ENCODE peak calls at places on chromosomes 16 and 17, in seven cellular contexts. One of them, this sample, is unnamed.

GRCh38 chr17:20266806-20267458 is 200.4 kb downstream of the LGALS9B start:
- DNase-seq in effector memory CD4-positive, alpha-beta T cell: no peak
- DNase-seq in mesenchymal stem cell: no peak
- DNase-seq in A549: no peak
- DNase-seq in neural progenitor cell: no peak
- DNase-seq in CD8-positive, alpha-beta memory T cell: no peak
- DNase-seq in uterus: no peak
- DNase-seq in this sample: no peak

GRCh38 chr17:69471406-69471805 is 56.9 kb downstream of the MAP2K6 start:
- DNase-seq in effector memory CD4-positive, alpha-beta T cell: no peak
- DNase-seq in mesenchymal stem cell: no peak
- DNase-seq in A549: no peak
- DNase-seq in neural progenitor cell: no peak
- DNase-seq in CD8-positive, alpha-beta memory T cell: no peak
- DNase-seq in uterus: no peak
- DNase-seq in this sample: no peak

GRCh38 chr17:22703786-22704441 is 1011.6 kb downstream of the KCNJ18 start:
- DNase-seq in effector memory CD4-positive, alpha-beta T cell: no peak
- DNase-seq in mesenchymal stem cell: no peak
- DNase-seq in A549: peak; percentile 31
- DNase-seq in neural progenitor cell: no peak
- DNase-seq in CD8-positive, alpha-beta memory T cell: no peak
- DNase-seq in uterus: no peak
- DNase-seq in this sample: no peak

GRCh38 chr17:56914641-56915263 is 903 bp upstream of the TRIM25 start:
- DNase-seq in effector memory CD4-positive, alpha-beta T cell: no peak
- DNase-seq in mesenchymal stem cell: no peak
- DNase-seq in A549: no peak
- DNase-seq in neural progenitor cell: no peak
- DNase-seq in CD8-positive, alpha-beta memory T cell: no peak
- DNase-seq in uterus: no peak
- DNase-seq in this sample: no peak

GRCh38 chr17:83085103-83085502 is 5.7 kb downstream of the METRNL start:
- DNase-seq in effector memory CD4-positive, alpha-beta T cell: no peak
- DNase-seq in mesenchymal stem cell: no peak
- DNase-seq in A549: no peak
- DNase-seq in neural progenitor cell: no peak
- DNase-seq in CD8-positive, alpha-beta memory T cell: no peak
- DNase-seq in uterus: no peak
- DNase-seq in this sample: no peak

GRCh38 chr17:45672301-45672700 is 111.8 kb upstream of the CRHR1 start:
- DNase-seq in effector memory CD4-positive, alpha-beta T cell: no peak
- DNase-seq in mesenchymal stem cell: no peak
- DNase-seq in A549: no peak
- DNase-seq in neural progenitor cell: no peak
- DNase-seq in CD8-positive, alpha-beta memory T cell: no peak
- DNase-seq in uterus: no peak
- DNase-seq in this sample: no peak

GRCh38 chr16:535446-536405 is 8.2 kb downstream of the CAPN15 start:
- DNase-seq in effector memory CD4-positive, alpha-beta T cell: no peak
- DNase-seq in mesenchymal stem cell: peak; percentile 78
- DNase-seq in A549: peak; percentile 80
- DNase-seq in neural progenitor cell: no peak
- DNase-seq in CD8-positive, alpha-beta memory T cell: no peak
- DNase-seq in uterus: no peak
- DNase-seq in this sample: no peak

GRCh38 chr16:54290203-54291106 is 3.9 kb upstream of the IRX3 start:
- DNase-seq in effector memory CD4-positive, alpha-beta T cell: no peak
- DNase-seq in mesenchymal stem cell: no peak
- DNase-seq in A549: no peak
- DNase-seq in neural progenitor cell: peak; percentile 67
- DNase-seq in CD8-positive, alpha-beta memory T cell: no peak
- DNase-seq in uterus: no peak
- DNase-seq in this sample: no peak

GRCh38 chr17:40100669-40101366 is 429 bp upstream of the NR1D1 start:
- DNase-seq in effector memory CD4-positive, alpha-beta T cell: peak; percentile 93
- DNase-seq in mesenchymal stem cell: peak; percentile 99
- DNase-seq in A549: peak; percentile 99
- DNase-seq in neural progenitor cell: peak; percentile 99
- DNase-seq in CD8-positive, alpha-beta memory T cell: peak; percentile 93
- DNase-seq in uterus: peak; percentile 99
- DNase-seq in this sample: peak; percentile 96

GRCh38 chr16:54673353-54673752 is 257.3 kb upstream of the IRX5 start:
- DNase-seq in effector memory CD4-positive, alpha-beta T cell: no peak
- DNase-seq in mesenchymal stem cell: no peak
- DNase-seq in A549: no peak
- DNase-seq in neural progenitor cell: no peak
- DNase-seq in CD8-positive, alpha-beta memory T cell: no peak
- DNase-seq in uterus: no peak
- DNase-seq in this sample: no peak

GRCh38 chr17:69030145-69030544 is 30.6 kb downstream of the ABCA9 start:
- DNase-seq in effector memory CD4-positive, alpha-beta T cell: no peak
- DNase-seq in mesenchymal stem cell: no peak
- DNase-seq in A549: no peak
- DNase-seq in neural progenitor cell: no peak
- DNase-seq in CD8-positive, alpha-beta memory T cell: no peak
- DNase-seq in uterus: no peak
- DNase-seq in this sample: no peak

GRCh38 chr17:3535253-3535995 is 22.2 kb downstream of the TRPV3 start:
- DNase-seq in effector memory CD4-positive, alpha-beta T cell: no peak
- DNase-seq in mesenchymal stem cell: peak; percentile 71
- DNase-seq in A549: peak; percentile 90
- DNase-seq in neural progenitor cell: peak; percentile 86
- DNase-seq in CD8-positive, alpha-beta memory T cell: peak; percentile 16
- DNase-seq in uterus: peak; percentile 74
- DNase-seq in this sample: peak; percentile 83

GRCh38 chr17:37650419-37651003 is 7.3 kb upstream of the DDX52 start:
- DNase-seq in effector memory CD4-positive, alpha-beta T cell: no peak
- DNase-seq in mesenchymal stem cell: peak; percentile 69
- DNase-seq in A549: peak; percentile 67
- DNase-seq in neural progenitor cell: peak; percentile 74
- DNase-seq in CD8-positive, alpha-beta memory T cell: no peak
- DNase-seq in uterus: no peak
- DNase-seq in this sample: no peak

GRCh38 chr16:82682757-82683156 is 56.0 kb downstream of the CDH13 start:
- DNase-seq in effector memory CD4-positive, alpha-beta T cell: no peak
- DNase-seq in mesenchymal stem cell: no peak
- DNase-seq in A549: no peak
- DNase-seq in neural progenitor cell: no peak
- DNase-seq in CD8-positive, alpha-beta memory T cell: no peak
- DNase-seq in uterus: no peak
- DNase-seq in this sample: no peak

GRCh38 chr17:73690581-73691135 is 46.4 kb upstream of the SDK2 start:
- DNase-seq in effector memory CD4-positive, alpha-beta T cell: no peak
- DNase-seq in mesenchymal stem cell: no peak
- DNase-seq in A549: peak; percentile 22
- DNase-seq in neural progenitor cell: no peak
- DNase-seq in CD8-positive, alpha-beta memory T cell: no peak
- DNase-seq in uterus: no peak
- DNase-seq in this sample: no peak

GRCh38 chr16:922051-922450 is 48.7 kb downstream of the LMF1 start:
- DNase-seq in effector memory CD4-positive, alpha-beta T cell: no peak
- DNase-seq in mesenchymal stem cell: no peak
- DNase-seq in A549: no peak
- DNase-seq in neural progenitor cell: no peak
- DNase-seq in CD8-positive, alpha-beta memory T cell: no peak
- DNase-seq in uterus: no peak
- DNase-seq in this sample: no peak

GRCh38 chr16:58012481-58012880 is 11.3 kb downstream of the USB1 start:
- DNase-seq in effector memory CD4-positive, alpha-beta T cell: no peak
- DNase-seq in mesenchymal stem cell: no peak
- DNase-seq in A549: no peak
- DNase-seq in neural progenitor cell: peak; percentile 52
- DNase-seq in CD8-positive, alpha-beta memory T cell: no peak
- DNase-seq in uterus: no peak
- DNase-seq in this sample: no peak

GRCh38 chr16:80993293-80993691 is 13.4 kb downstream of the CMC2 start:
- DNase-seq in effector memory CD4-positive, alpha-beta T cell: no peak
- DNase-seq in mesenchymal stem cell: peak; percentile 85
- DNase-seq in A549: no peak
- DNase-seq in neural progenitor cell: no peak
- DNase-seq in CD8-positive, alpha-beta memory T cell: no peak
- DNase-seq in uterus: no peak
- DNase-seq in this sample: peak; percentile 32

GRCh38 chr16:58678716-58679115 is 5.9 kb downstream of the SLC38A7 start:
- DNase-seq in effector memory CD4-positive, alpha-beta T cell: no peak
- DNase-seq in mesenchymal stem cell: no peak
- DNase-seq in A549: no peak
- DNase-seq in neural progenitor cell: no peak
- DNase-seq in CD8-positive, alpha-beta memory T cell: no peak
- DNase-seq in uterus: no peak
- DNase-seq in this sample: peak; percentile 13

GRCh38 chr16:734208-734980 is 6.4 kb downstream of the CIAO3 start:
- DNase-seq in effector memory CD4-positive, alpha-beta T cell: no peak
- DNase-seq in mesenchymal stem cell: no peak
- DNase-seq in A549: no peak
- DNase-seq in neural progenitor cell: no peak
- DNase-seq in CD8-positive, alpha-beta memory T cell: no peak
- DNase-seq in uterus: no peak
- DNase-seq in this sample: peak; percentile 68

GRCh38 chr17:19370493-19370960 is 7.8 kb upstream of the MAPK7 start:
- DNase-seq in effector memory CD4-positive, alpha-beta T cell: no peak
- DNase-seq in mesenchymal stem cell: no peak
- DNase-seq in A549: no peak
- DNase-seq in neural progenitor cell: no peak
- DNase-seq in CD8-positive, alpha-beta memory T cell: no peak
- DNase-seq in uterus: peak; percentile 16
- DNase-seq in this sample: no peak

GRCh38 chr17:2680961-2681360 is 30.6 kb downstream of the CLUH start:
- DNase-seq in effector memory CD4-positive, alpha-beta T cell: no peak
- DNase-seq in mesenchymal stem cell: no peak
- DNase-seq in A549: no peak
- DNase-seq in neural progenitor cell: no peak
- DNase-seq in CD8-positive, alpha-beta memory T cell: no peak
- DNase-seq in uterus: no peak
- DNase-seq in this sample: no peak

GRCh38 chr17:4944554-4945175 is 3.7 kb downstream of the PFN1 start:
- DNase-seq in effector memory CD4-positive, alpha-beta T cell: no peak
- DNase-seq in mesenchymal stem cell: no peak
- DNase-seq in A549: no peak
- DNase-seq in neural progenitor cell: no peak
- DNase-seq in CD8-positive, alpha-beta memory T cell: no peak
- DNase-seq in uterus: no peak
- DNase-seq in this sample: no peak

GRCh38 chr17:44901323-44901965 is 2.2 kb upstream of the EFTUD2 start:
- DNase-seq in effector memory CD4-positive, alpha-beta T cell: no peak
- DNase-seq in mesenchymal stem cell: peak; percentile 86
- DNase-seq in A549: no peak
- DNase-seq in neural progenitor cell: no peak
- DNase-seq in CD8-positive, alpha-beta memory T cell: no peak
- DNase-seq in uterus: no peak
- DNase-seq in this sample: no peak

GRCh38 chr17:77604301-77605031 is 354.0 kb upstream of the TNRC6C start:
- DNase-seq in effector memory CD4-positive, alpha-beta T cell: no peak
- DNase-seq in mesenchymal stem cell: no peak
- DNase-seq in A549: no peak
- DNase-seq in neural progenitor cell: no peak
- DNase-seq in CD8-positive, alpha-beta memory T cell: no peak
- DNase-seq in uterus: no peak
- DNase-seq in this sample: no peak

GRCh38 chr16:46830417-46830901 is 521 bp downstream of the C16orf87 start:
- DNase-seq in effector memory CD4-positive, alpha-beta T cell: peak; percentile 29
- DNase-seq in mesenchymal stem cell: no peak
- DNase-seq in A549: no peak
- DNase-seq in neural progenitor cell: peak; percentile 74
- DNase-seq in CD8-positive, alpha-beta memory T cell: peak; percentile 31
- DNase-seq in uterus: no peak
- DNase-seq in this sample: no peak
- H3K27ac ChIP-seq in effector memory CD4-positive, alpha-beta T cell: peak overlapping the region; percentile 72
- H3K27ac ChIP-seq in mesenchymal stem cell: peak overlapping the region; percentile 56
- H3K27ac ChIP-seq in A549: peak overlapping the region; percentile 94
- H3K27ac ChIP-seq in neural progenitor cell: peak overlapping the region; percentile 86
- H3K27ac ChIP-seq in CD8-positive, alpha-beta memory T cell: peak overlapping the region; percentile 77
- H3K27ac ChIP-seq in uterus: peak overlapping the region; percentile 93
- H3K27ac ChIP-seq in this sample: peak overlapping the region; percentile 70

DNA sequence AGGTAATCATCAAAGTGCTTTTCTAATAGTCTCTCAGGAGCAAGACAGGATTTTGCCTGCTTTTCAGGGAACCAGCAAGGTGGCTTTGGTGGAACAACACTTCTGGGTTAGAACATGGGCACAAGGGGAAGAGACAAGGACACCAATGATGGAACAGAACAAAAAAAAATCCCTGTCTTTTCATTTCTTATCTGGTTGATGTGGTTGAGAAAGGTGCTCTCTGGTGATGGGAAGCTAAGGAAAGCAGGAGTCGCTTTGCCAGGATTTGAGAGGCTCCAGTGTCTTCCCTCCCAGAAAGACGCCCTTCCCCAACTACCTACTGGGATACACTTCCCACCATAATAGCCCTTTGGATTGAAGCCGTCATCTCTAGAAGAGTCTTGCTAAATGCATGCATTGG is 263.3 kb downstream of the PHKB start:
- DNase-seq in effector memory CD4-positive, alpha-beta T cell: no peak
- DNase-seq in mesenchymal stem cell: no peak
- DNase-seq in A549: no peak
- DNase-seq in neural progenitor cell: no peak
- DNase-seq in CD8-positive, alpha-beta memory T cell: no peak
- DNase-seq in uterus: no peak
- DNase-seq in this sample: no peak
- H3K27ac ChIP-seq in effector memory CD4-positive, alpha-beta T cell: no peak overlapping the region
- H3K27ac ChIP-seq in mesenchymal stem cell: no peak overlapping the region
- H3K27ac ChIP-seq in A549: no peak overlapping the region
- H3K27ac ChIP-seq in neural progenitor cell: no peak overlapping the region
- H3K27ac ChIP-seq in CD8-positive, alpha-beta memory T cell: no peak overlapping the region
- H3K27ac ChIP-seq in uterus: no peak overlapping the region
- H3K27ac ChIP-seq in this sample: no peak overlapping the region

GRCh38 chr16:84594725-84595038 is 23.2 kb downstream of the COTL1 start:
- DNase-seq in effector memory CD4-positive, alpha-beta T cell: no peak
- DNase-seq in mesenchymal stem cell: no peak
- DNase-seq in A549: no peak
- DNase-seq in neural progenitor cell: no peak
- DNase-seq in CD8-positive, alpha-beta memory T cell: no peak
- DNase-seq in uterus: no peak
- DNase-seq in this sample: no peak
- H3K27ac ChIP-seq in effector memory CD4-positive, alpha-beta T cell: peak overlapping the region; percentile 77
- H3K27ac ChIP-seq in mesenchymal stem cell: no peak overlapping the region
- H3K27ac ChIP-seq in A549: no peak overlapping the region
- H3K27ac ChIP-seq in neural progenitor cell: no peak overlapping the region
- H3K27ac ChIP-seq in CD8-positive, alpha-beta memory T cell: peak overlapping the region; percentile 90
- H3K27ac ChIP-seq in uterus: no peak overlapping the region
- H3K27ac ChIP-seq in this sample: no peak overlapping the region

GRCh38 chr17:1197781-1198490 is 18.2 kb upstream of the ABR start:
- DNase-seq in effector memory CD4-positive, alpha-beta T cell: peak; percentile 27
- DNase-seq in mesenchymal stem cell: peak; percentile 66
- DNase-seq in A549: no peak
- DNase-seq in neural progenitor cell: no peak
- DNase-seq in CD8-positive, alpha-beta memory T cell: peak; percentile 51
- DNase-seq in uterus: peak; percentile 44
- DNase-seq in this sample: no peak
- H3K27ac ChIP-seq in effector memory CD4-positive, alpha-beta T cell: no peak overlapping the region
- H3K27ac ChIP-seq in mesenchymal stem cell: no peak overlapping the region
- H3K27ac ChIP-seq in A549: peak overlapping the region; percentile 22
- H3K27ac ChIP-seq in neural progenitor cell: no peak overlapping the region
- H3K27ac ChIP-seq in CD8-positive, alpha-beta memory T cell: peak overlapping the region; percentile 32
- H3K27ac ChIP-seq in uterus: peak overlapping the region; percentile 54
- H3K27ac ChIP-seq in this sample: peak overlapping the region; percentile 16

GRCh38 chr16:4461250-4462085 is 13.0 kb downstream of the NMRAL1 start:
- DNase-seq in effector memory CD4-positive, alpha-beta T cell: no peak
- DNase-seq in mesenchymal stem cell: no peak
- DNase-seq in A549: no peak
- DNase-seq in neural progenitor cell: peak; percentile 51
- DNase-seq in CD8-positive, alpha-beta memory T cell: no peak
- DNase-seq in uterus: no peak
- DNase-seq in this sample: no peak
- H3K27ac ChIP-seq in effector memory CD4-positive, alpha-beta T cell: no peak overlapping the region
- H3K27ac ChIP-seq in mesenchymal stem cell: no peak overlapping the region
- H3K27ac ChIP-seq in A549: no peak overlapping the region
- H3K27ac ChIP-seq in neural progenitor cell: peak overlapping the region; percentile 46
- H3K27ac ChIP-seq in CD8-positive, alpha-beta memory T cell: no peak overlapping the region
- H3K27ac ChIP-seq in uterus: no peak overlapping the region
- H3K27ac ChIP-seq in this sample: peak overlapping the region; percentile 83